ENCODE peak calls at places on chromosome 21, in six cellular contexts. I, Q, C, P, M and R are unnamed samples.
A peak's percentile ranks its signal among the peaks of the same experiment; 100 is the strongest.

GRCh38 chr21:36415375-36415774 is 30.2 kb downstream of the CHAF1B start:
- DNase-seq in Q (no peak), C (no peak), I (no peak), M (no peak), P (no peak), R (no peak)

GRCh38 chr21:15009964-15010363 is 54.8 kb downstream of the NRIP1 start:
- DNase-seq in M (no peak), C (no peak), Q (no peak), P (no peak), I (peak; percentile 79), R (no peak)

GRCh38 chr21:15343066-15343465 is 278.3 kb upstream of the NRIP1 start:
- DNase-seq in Q (peak; percentile 44), M (no peak), C (no peak), I (no peak), P (no peak), R (no peak)

GRCh38 chr21:16419188-16419874 is 689.5 kb downstream of the USP25 start:
- DNase-seq in M (no peak), Q (peak; percentile 50), I (peak; percentile 95), P (peak; percentile 63), C (peak; percentile 77), R (no peak)

GRCh38 chr21:24045373-24045772 is 1561.9 kb downstream of the MRPL39 start:
- DNase-seq in M (no peak), P (no peak), C (no peak), I (no peak), Q (no peak), R (no peak)

GRCh38 chr21:16409341-16409740 is 679.6 kb downstream of the USP25 start:
- DNase-seq in I (no peak), P (no peak), M (no peak), Q (no peak), C (no peak), R (no peak)

GRCh38 chr21:39979321-39979720 is 112.1 kb downstream of the PCP4 start:
- DNase-seq in Q (no peak), P (no peak), C (no peak), I (no peak), M (no peak), R (no peak)

GRCh38 chr21:36059823-36060158 is 535 bp downstream of the SETD4 start:
- DNase-seq in Q (no peak), M (no peak), I (no peak), C (peak; percentile 38), P (peak; percentile 70), R (peak; percentile 41)

DNA sequence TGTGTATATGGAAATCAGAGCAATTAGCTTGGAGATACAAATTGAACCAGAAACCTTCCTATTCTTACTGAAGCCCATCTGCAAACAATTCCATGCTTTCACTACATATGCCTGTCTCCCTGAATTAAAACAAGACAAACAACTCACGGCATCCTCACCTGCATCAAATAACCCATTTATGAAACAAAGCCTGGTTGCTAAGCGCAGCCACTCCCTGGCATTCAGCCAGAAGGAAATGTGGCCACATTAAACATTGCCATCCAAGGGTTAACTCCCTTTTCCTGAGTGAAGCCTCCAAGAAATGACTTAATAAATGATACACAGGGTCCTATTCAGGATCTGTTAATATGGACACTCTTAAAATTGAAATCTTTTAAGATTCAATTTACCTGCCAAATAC is 55.2 kb downstream of the APP start:
- DNase-seq in C (no peak), Q (peak; percentile 69), I (no peak), P (no peak), M (no peak), R (no peak)
- H3K27ac ChIP-seq in C (no peak overlapping the region), Q (peak overlapping the region; percentile 79), I (no peak overlapping the region), P (peak overlapping the region; percentile 54), M (no peak overlapping the region), R (no peak overlapping the region)

GRCh38 chr21:41659791-41660560 is 106.9 kb downstream of the RIPK4 start:
- DNase-seq in Q (no peak), P (no peak), C (peak; percentile 78), I (peak; percentile 37), M (no peak), R (no peak)
- TF ChIP-seq CTCF in Q (no peak), P (no peak), C (peak; percentile 75), I (no peak), M (no peak), R (no peak)

DNA sequence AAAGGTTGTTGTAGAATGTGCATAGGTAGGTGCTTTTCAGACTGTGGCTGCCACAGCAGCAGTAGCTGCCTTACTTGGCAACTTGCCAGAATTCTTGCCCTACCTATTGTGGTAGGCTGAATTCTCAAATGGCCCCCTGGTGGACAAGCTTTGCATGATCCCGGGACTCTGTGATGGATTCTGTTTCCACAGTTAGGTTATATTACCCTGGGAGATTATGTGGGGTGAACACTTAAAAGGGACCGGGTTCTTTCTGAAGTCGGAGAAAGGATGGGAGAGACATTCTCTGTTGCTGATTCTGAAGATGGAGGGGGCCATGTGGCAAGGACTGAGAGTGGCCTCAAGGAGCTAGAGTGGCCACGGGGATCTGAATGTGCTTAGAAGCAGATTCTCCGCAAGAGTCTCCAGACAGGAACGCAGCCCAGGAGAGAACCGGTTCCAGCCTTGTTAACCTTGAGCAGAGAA is 32.1 kb upstream of the KCNE1 start:
- DNase-seq in C (peak; percentile 64), Q (peak; percentile 74), P (peak; percentile 91), I (peak; percentile 69), M (peak; percentile 73), R (peak; percentile 78)
- H3K27ac ChIP-seq in C (no peak overlapping the region), Q (no peak overlapping the region), P (peak overlapping the region; percentile 72), I (peak overlapping the region; percentile 81), M (no peak overlapping the region), R (no peak overlapping the region)

GRCh38 chr21:31136891-31137290 is 98.6 kb upstream of the KRTAP19-8 start:
- DNase-seq in P (peak; percentile 30), I (peak; percentile 86), C (no peak), Q (no peak), M (no peak), R (no peak)
- TF ChIP-seq CTCF in P (no peak), I (no peak), C (no peak), Q (no peak), M (no peak), R (no peak)

DNA sequence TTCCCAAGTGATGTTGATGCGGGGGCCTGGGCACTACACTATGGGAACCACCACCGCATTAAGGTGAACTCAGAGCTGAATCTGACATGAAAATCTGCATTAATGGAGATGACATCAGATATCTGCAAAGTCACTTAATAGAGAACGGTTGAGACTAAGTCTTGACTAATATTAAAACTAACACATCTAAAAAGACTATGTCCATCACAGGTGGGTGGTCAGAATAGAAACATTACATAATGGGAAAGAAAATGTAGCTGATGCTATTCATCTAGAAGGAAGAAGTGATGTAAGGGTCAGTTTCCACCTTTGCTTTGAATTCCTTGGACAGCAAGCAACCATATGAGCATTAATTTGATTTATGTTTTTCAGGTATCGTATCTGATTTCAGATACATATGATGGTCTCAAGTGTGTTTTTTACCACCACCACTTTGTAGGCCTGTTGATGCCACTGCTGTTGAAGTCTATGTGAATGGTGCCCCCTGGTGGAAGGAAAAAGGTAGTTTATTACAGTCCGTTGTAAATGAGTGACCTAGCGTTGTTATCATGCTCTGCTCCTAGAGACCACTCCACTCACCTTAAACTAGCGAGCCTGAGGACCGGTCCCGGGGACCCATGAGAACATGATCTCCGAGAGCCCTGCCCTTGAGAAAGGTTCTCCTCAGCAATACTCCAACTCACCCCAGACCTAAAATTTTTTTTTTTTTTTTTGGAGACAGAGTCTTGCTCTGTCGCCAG is 73.5 kb downstream of the BACH1 start:
- DNase-seq in C (peak; percentile 45), P (peak; percentile 85), I (peak; percentile 89), M (peak; percentile 56), Q (peak; percentile 52), R (peak; percentile 61)
- H3K27ac ChIP-seq in C (no peak overlapping the region), P (no peak overlapping the region), I (no peak overlapping the region), M (no peak overlapping the region), Q (no peak overlapping the region), R (no peak overlapping the region)

DNA sequence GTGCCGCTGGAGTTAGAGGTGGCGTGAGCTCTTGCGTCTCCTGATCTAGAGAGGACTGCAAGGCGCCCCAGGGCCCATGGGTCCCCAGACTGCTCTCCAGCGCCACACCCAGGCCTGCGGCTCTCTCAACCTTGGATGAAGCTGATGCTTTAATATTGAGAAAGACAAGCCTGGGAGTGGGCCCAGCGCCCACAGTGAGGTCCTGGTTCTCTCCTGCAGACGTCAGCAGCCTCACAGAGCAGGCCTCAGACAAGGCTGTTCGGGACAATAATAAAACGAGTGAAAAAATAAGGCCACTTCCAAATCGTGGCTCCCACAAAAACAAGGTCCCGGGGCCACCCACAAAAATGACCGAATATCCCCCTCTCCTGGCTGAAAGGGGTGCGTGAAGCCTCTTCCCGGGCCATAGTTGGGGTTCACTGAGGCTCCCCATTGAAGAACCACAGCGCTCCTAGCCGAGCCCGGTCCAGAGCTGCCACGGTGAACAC is 6.0 kb upstream of the DNMT3L start:
- DNase-seq in Q (no peak), C (no peak), I (peak; percentile 3), M (no peak), P (no peak), R (no peak)
- TF ChIP-seq CTCF in Q (no peak), C (no peak), I (no peak), M (peak; percentile 58), P (no peak), R (peak; percentile 8)

GRCh38 chr21:38766987-38767722 is 38.6 kb upstream of the ETS2 start:
- DNase-seq in I (no peak), C (no peak), P (no peak), M (no peak), Q (peak; percentile 83), R (peak; percentile 5)
- H3K27ac ChIP-seq in I (no peak overlapping the region), C (no peak overlapping the region), P (peak overlapping the region; percentile 82), M (no peak overlapping the region), Q (peak overlapping the region; percentile 66), R (peak overlapping the region; percentile 61)

GRCh38 chr21:45954271-45954670 is 27.3 kb upstream of the COL6A1 start:
- DNase-seq in P (peak; percentile 48), Q (no peak), C (no peak), M (peak; percentile 61), I (peak; percentile 54), R (no peak)
- TF ChIP-seq CTCF in P (peak; percentile 20), Q (no peak), C (peak; percentile 35), M (peak; percentile 40), I (peak; percentile 61), R (no peak)

DNA sequence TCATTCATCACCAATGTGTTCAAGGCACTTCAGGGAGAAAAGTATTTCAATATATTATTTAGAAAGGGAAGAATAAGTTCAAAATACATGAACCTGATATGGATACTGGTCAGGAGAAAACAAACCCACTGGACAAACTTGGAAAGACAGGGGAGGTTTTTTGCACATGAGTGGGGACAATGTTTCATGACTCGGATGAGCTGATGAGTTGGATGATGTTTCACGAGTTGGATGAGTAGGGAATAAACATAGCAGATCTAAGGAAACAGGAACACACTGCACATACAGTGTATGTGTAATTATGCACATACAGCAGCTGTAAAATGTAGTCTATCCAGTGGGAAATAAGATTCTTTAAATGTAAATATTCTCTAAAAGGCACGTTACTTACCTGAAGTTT is 682.9 kb upstream of the ADAMTS5 start:
- DNase-seq in P (no peak), M (no peak), Q (peak; percentile 40), I (no peak), C (no peak), R (no peak)
- H3K27ac ChIP-seq in P (no peak overlapping the region), M (no peak overlapping the region), Q (peak overlapping the region; percentile 98), I (peak overlapping the region; percentile 48), C (no peak overlapping the region), R (no peak overlapping the region)

GRCh38 chr21:37463083-37463780 is 96.7 kb downstream of the DYRK1A start:
- DNase-seq in P (peak; percentile 33), C (no peak), M (no peak), Q (peak; percentile 66), I (peak; percentile 85), R (peak; percentile 22)
- TF ChIP-seq CTCF in P (peak; percentile 59), C (peak; percentile 66), M (peak; percentile 68), Q (peak; percentile 76), I (peak; percentile 69), R (peak; percentile 75)